ENCODE peak calls at places on chromosomes 2 and 18, in ten cellular contexts. One of them, this sample, is unnamed.

GRCh38 chr18:25349131-25349925 is 2.6 kb downstream of the ZNF521 start:
- DNase-seq in mucosa of descending colon: peak
- DNase-seq in activated T-cell treated with anti-CD3 and anti-CD28 coated beads, Interleukin-2, amount 50 U/mL, for 4 hours: no peak
- DNase-seq in posterior vena cava: peak
- DNase-seq in KBM-7: peak
- DNase-seq in coronary artery: no peak
- DNase-seq in progenitor cell of endocrine pancreas: peak
- DNase-seq in T-helper 17 cell: no peak
- DNase-seq in cardiac muscle cell: peak
- DNase-seq in cardiac fibroblast: peak
- DNase-seq in this sample: peak

GRCh38 chr2:80304522-80304878 is at the start of gene LRRTM1:
- DNase-seq in progenitor cell of endocrine pancreas: peak
- DNase-seq in posterior vena cava: no peak
- DNase-seq in activated T-cell treated with anti-CD3 and anti-CD28 coated beads, Interleukin-2, amount 50 U/mL, for 4 hours: no peak
- DNase-seq in cardiac muscle cell: no peak
- DNase-seq in mucosa of descending colon: no peak
- DNase-seq in cardiac fibroblast: no peak
- DNase-seq in KBM-7: no peak
- DNase-seq in coronary artery: no peak
- DNase-seq in T-helper 17 cell: no peak
- DNase-seq in this sample: no peak

GRCh38 chr18:79715280-79715679 is 35.7 kb downstream of the CTDP1 start:
- DNase-seq in mucosa of descending colon: no peak
- DNase-seq in coronary artery: no peak
- DNase-seq in KBM-7: no peak
- DNase-seq in T-helper 17 cell: no peak
- DNase-seq in cardiac fibroblast: no peak
- DNase-seq in activated T-cell treated with anti-CD3 and anti-CD28 coated beads, Interleukin-2, amount 50 U/mL, for 4 hours: no peak
- DNase-seq in cardiac muscle cell: no peak
- DNase-seq in posterior vena cava: no peak
- DNase-seq in progenitor cell of endocrine pancreas: no peak
- DNase-seq in this sample: no peak

GRCh38 chr18:48639772-48640432 is 101.1 kb downstream of the CTIF start:
- DNase-seq in progenitor cell of endocrine pancreas: no peak
- DNase-seq in T-helper 17 cell: no peak
- DNase-seq in activated T-cell treated with anti-CD3 and anti-CD28 coated beads, Interleukin-2, amount 50 U/mL, for 4 hours: no peak
- DNase-seq in posterior vena cava: no peak
- DNase-seq in cardiac fibroblast: no peak
- DNase-seq in mucosa of descending colon: no peak
- DNase-seq in cardiac muscle cell: no peak
- DNase-seq in coronary artery: no peak
- DNase-seq in KBM-7: peak
- DNase-seq in this sample: no peak

GRCh38 chr2:177332041-177332991 is 60.3 kb upstream of the AGPS start:
- DNase-seq in cardiac muscle cell: peak
- DNase-seq in progenitor cell of endocrine pancreas: peak
- DNase-seq in KBM-7: peak
- DNase-seq in cardiac fibroblast: peak
- DNase-seq in mucosa of descending colon: no peak
- DNase-seq in T-helper 17 cell: no peak
- DNase-seq in coronary artery: no peak
- DNase-seq in posterior vena cava: no peak
- DNase-seq in activated T-cell treated with anti-CD3 and anti-CD28 coated beads, Interleukin-2, amount 50 U/mL, for 4 hours: peak
- DNase-seq in this sample: peak

GRCh38 chr2:30678410-30679137 is 128.7 kb downstream of the CAPN13 start:
- DNase-seq in posterior vena cava: no peak
- DNase-seq in coronary artery: no peak
- DNase-seq in activated T-cell treated with anti-CD3 and anti-CD28 coated beads, Interleukin-2, amount 50 U/mL, for 4 hours: no peak
- DNase-seq in KBM-7: no peak
- DNase-seq in cardiac muscle cell: no peak
- DNase-seq in progenitor cell of endocrine pancreas: no peak
- DNase-seq in T-helper 17 cell: no peak
- DNase-seq in mucosa of descending colon: no peak
- DNase-seq in cardiac fibroblast: no peak
- DNase-seq in this sample: no peak

GRCh38 chr2:225270861-225271260 is 128.6 kb upstream of the NYAP2 start:
- DNase-seq in cardiac fibroblast: peak
- DNase-seq in T-helper 17 cell: no peak
- DNase-seq in mucosa of descending colon: no peak
- DNase-seq in cardiac muscle cell: peak
- DNase-seq in KBM-7: peak
- DNase-seq in progenitor cell of endocrine pancreas: no peak
- DNase-seq in activated T-cell treated with anti-CD3 and anti-CD28 coated beads, Interleukin-2, amount 50 U/mL, for 4 hours: no peak
- DNase-seq in posterior vena cava: no peak
- DNase-seq in coronary artery: no peak
- DNase-seq in this sample: peak

GRCh38 chr2:219644801-219645480 is 17.5 kb downstream of the SLC4A3 start:
- DNase-seq in coronary artery: no peak
- DNase-seq in progenitor cell of endocrine pancreas: no peak
- DNase-seq in KBM-7: no peak
- DNase-seq in cardiac fibroblast: no peak
- DNase-seq in activated T-cell treated with anti-CD3 and anti-CD28 coated beads, Interleukin-2, amount 50 U/mL, for 4 hours: no peak
- DNase-seq in T-helper 17 cell: no peak
- DNase-seq in cardiac muscle cell: peak
- DNase-seq in posterior vena cava: peak
- DNase-seq in mucosa of descending colon: no peak
- DNase-seq in this sample: no peak

GRCh38 chr2:84971799-84972790 is 1.1 kb downstream of the KCMF1 start:
- DNase-seq in activated T-cell treated with anti-CD3 and anti-CD28 coated beads, Interleukin-2, amount 50 U/mL, for 4 hours: peak
- DNase-seq in cardiac fibroblast: peak
- DNase-seq in KBM-7: peak
- DNase-seq in cardiac muscle cell: peak
- DNase-seq in T-helper 17 cell: peak
- DNase-seq in posterior vena cava: peak
- DNase-seq in mucosa of descending colon: peak
- DNase-seq in progenitor cell of endocrine pancreas: peak
- DNase-seq in coronary artery: peak
- DNase-seq in this sample: no peak

GRCh38 chr2:62446491-62446890 is 59.5 kb downstream of the TMEM17 start:
- DNase-seq in coronary artery: no peak
- DNase-seq in cardiac muscle cell: no peak
- DNase-seq in T-helper 17 cell: no peak
- DNase-seq in mucosa of descending colon: no peak
- DNase-seq in progenitor cell of endocrine pancreas: no peak
- DNase-seq in activated T-cell treated with anti-CD3 and anti-CD28 coated beads, Interleukin-2, amount 50 U/mL, for 4 hours: no peak
- DNase-seq in cardiac fibroblast: no peak
- DNase-seq in posterior vena cava: no peak
- DNase-seq in KBM-7: no peak
- DNase-seq in this sample: no peak

GRCh38 chr2:122070241-122070731 is 314.8 kb downstream of the TSN start:
- DNase-seq in cardiac muscle cell: peak
- DNase-seq in coronary artery: no peak
- DNase-seq in KBM-7: no peak
- DNase-seq in cardiac fibroblast: peak
- DNase-seq in posterior vena cava: no peak
- DNase-seq in mucosa of descending colon: no peak
- DNase-seq in activated T-cell treated with anti-CD3 and anti-CD28 coated beads, Interleukin-2, amount 50 U/mL, for 4 hours: no peak
- DNase-seq in progenitor cell of endocrine pancreas: no peak
- DNase-seq in T-helper 17 cell: no peak
- DNase-seq in this sample: no peak

GRCh38 chr18:76691800-76692199 is 130.6 kb upstream of the ZNF236 start:
- DNase-seq in progenitor cell of endocrine pancreas: no peak
- DNase-seq in coronary artery: no peak
- DNase-seq in cardiac fibroblast: peak
- DNase-seq in T-helper 17 cell: no peak
- DNase-seq in posterior vena cava: no peak
- DNase-seq in mucosa of descending colon: no peak
- DNase-seq in cardiac muscle cell: peak
- DNase-seq in activated T-cell treated with anti-CD3 and anti-CD28 coated beads, Interleukin-2, amount 50 U/mL, for 4 hours: no peak
- DNase-seq in KBM-7: no peak
- DNase-seq in this sample: no peak

GRCh38 chr18:48295586-48296311 is 113.4 kb downstream of the ZBTB7C start:
- DNase-seq in activated T-cell treated with anti-CD3 and anti-CD28 coated beads, Interleukin-2, amount 50 U/mL, for 4 hours: no peak
- DNase-seq in T-helper 17 cell: no peak
- DNase-seq in cardiac fibroblast: peak
- DNase-seq in KBM-7: no peak
- DNase-seq in coronary artery: no peak
- DNase-seq in mucosa of descending colon: no peak
- DNase-seq in posterior vena cava: peak
- DNase-seq in cardiac muscle cell: peak
- DNase-seq in progenitor cell of endocrine pancreas: no peak
- DNase-seq in this sample: no peak

GRCh38 chr18:33720133-33720532 is 142.1 kb downstream of the ASXL3 start:
- DNase-seq in cardiac fibroblast: peak
- DNase-seq in posterior vena cava: no peak
- DNase-seq in cardiac muscle cell: peak
- DNase-seq in KBM-7: no peak
- DNase-seq in progenitor cell of endocrine pancreas: no peak
- DNase-seq in T-helper 17 cell: no peak
- DNase-seq in coronary artery: no peak
- DNase-seq in activated T-cell treated with anti-CD3 and anti-CD28 coated beads, Interleukin-2, amount 50 U/mL, for 4 hours: no peak
- DNase-seq in mucosa of descending colon: no peak
- DNase-seq in this sample: no peak

GRCh38 chr2:222689322-222689721 is 17.9 kb downstream of the MOGAT1 start:
- DNase-seq in mucosa of descending colon: no peak
- DNase-seq in T-helper 17 cell: no peak
- DNase-seq in activated T-cell treated with anti-CD3 and anti-CD28 coated beads, Interleukin-2, amount 50 U/mL, for 4 hours: no peak
- DNase-seq in posterior vena cava: no peak
- DNase-seq in KBM-7: no peak
- DNase-seq in progenitor cell of endocrine pancreas: no peak
- DNase-seq in coronary artery: no peak
- DNase-seq in cardiac muscle cell: no peak
- DNase-seq in cardiac fibroblast: no peak
- DNase-seq in this sample: no peak

GRCh38 chr2:234969329-234970157 is 17.7 kb downstream of the SH3BP4 start:
- DNase-seq in T-helper 17 cell: no peak
- DNase-seq in posterior vena cava: peak
- DNase-seq in mucosa of descending colon: no peak
- DNase-seq in coronary artery: no peak
- DNase-seq in activated T-cell treated with anti-CD3 and anti-CD28 coated beads, Interleukin-2, amount 50 U/mL, for 4 hours: no peak
- DNase-seq in KBM-7: no peak
- DNase-seq in cardiac fibroblast: no peak
- DNase-seq in progenitor cell of endocrine pancreas: no peak
- DNase-seq in cardiac muscle cell: no peak
- DNase-seq in this sample: no peak

GRCh38 chr18:9147440-9148238 is 11.1 kb downstream of the ANKRD12 start:
- DNase-seq in activated T-cell treated with anti-CD3 and anti-CD28 coated beads, Interleukin-2, amount 50 U/mL, for 4 hours: no peak
- DNase-seq in mucosa of descending colon: no peak
- DNase-seq in posterior vena cava: no peak
- DNase-seq in KBM-7: peak
- DNase-seq in progenitor cell of endocrine pancreas: no peak
- DNase-seq in cardiac fibroblast: peak
- DNase-seq in T-helper 17 cell: no peak
- DNase-seq in coronary artery: no peak
- DNase-seq in cardiac muscle cell: peak
- DNase-seq in this sample: peak

GRCh38 chr2:207256476-207257207 is 90.9 kb upstream of the KLF7 start:
- DNase-seq in posterior vena cava: no peak
- DNase-seq in activated T-cell treated with anti-CD3 and anti-CD28 coated beads, Interleukin-2, amount 50 U/mL, for 4 hours: no peak
- DNase-seq in coronary artery: no peak
- DNase-seq in KBM-7: no peak
- DNase-seq in mucosa of descending colon: no peak
- DNase-seq in cardiac muscle cell: peak
- DNase-seq in T-helper 17 cell: no peak
- DNase-seq in progenitor cell of endocrine pancreas: no peak
- DNase-seq in cardiac fibroblast: peak
- DNase-seq in this sample: no peak

GRCh38 chr18:60146220-60146960 is 226.2 kb downstream of the MC4R start:
- DNase-seq in T-helper 17 cell: no peak
- DNase-seq in posterior vena cava: no peak
- DNase-seq in KBM-7: no peak
- DNase-seq in activated T-cell treated with anti-CD3 and anti-CD28 coated beads, Interleukin-2, amount 50 U/mL, for 4 hours: no peak
- DNase-seq in coronary artery: no peak
- DNase-seq in cardiac fibroblast: peak
- DNase-seq in cardiac muscle cell: no peak
- DNase-seq in progenitor cell of endocrine pancreas: no peak
- DNase-seq in mucosa of descending colon: no peak
- DNase-seq in this sample: no peak

GRCh38 chr2:73851274-73851673 is 22.5 kb downstream of the STAMBP start:
- DNase-seq in KBM-7: peak
- DNase-seq in T-helper 17 cell: no peak
- DNase-seq in posterior vena cava: no peak
- DNase-seq in cardiac fibroblast: no peak
- DNase-seq in activated T-cell treated with anti-CD3 and anti-CD28 coated beads, Interleukin-2, amount 50 U/mL, for 4 hours: no peak
- DNase-seq in cardiac muscle cell: peak
- DNase-seq in coronary artery: no peak
- DNase-seq in progenitor cell of endocrine pancreas: no peak
- DNase-seq in mucosa of descending colon: peak
- DNase-seq in this sample: no peak

GRCh38 chr2:54559593-54560145 is 103.5 kb downstream of the SPTBN1 start:
- DNase-seq in coronary artery: no peak
- DNase-seq in cardiac fibroblast: peak
- DNase-seq in activated T-cell treated with anti-CD3 and anti-CD28 coated beads, Interleukin-2, amount 50 U/mL, for 4 hours: no peak
- DNase-seq in KBM-7: peak
- DNase-seq in mucosa of descending colon: no peak
- DNase-seq in T-helper 17 cell: no peak
- DNase-seq in posterior vena cava: no peak
- DNase-seq in cardiac muscle cell: peak
- DNase-seq in progenitor cell of endocrine pancreas: no peak
- DNase-seq in this sample: no peak

GRCh38 chr2:18626256-18626668 is 36.9 kb upstream of the NT5C1B start:
- DNase-seq in KBM-7: no peak
- DNase-seq in progenitor cell of endocrine pancreas: no peak
- DNase-seq in posterior vena cava: no peak
- DNase-seq in T-helper 17 cell: no peak
- DNase-seq in cardiac fibroblast: peak
- DNase-seq in mucosa of descending colon: no peak
- DNase-seq in coronary artery: no peak
- DNase-seq in cardiac muscle cell: peak
- DNase-seq in activated T-cell treated with anti-CD3 and anti-CD28 coated beads, Interleukin-2, amount 50 U/mL, for 4 hours: no peak
- DNase-seq in this sample: no peak

GRCh38 chr2:128469875-128470274 is 151.2 kb upstream of the HS6ST1 start:
- DNase-seq in activated T-cell treated with anti-CD3 and anti-CD28 coated beads, Interleukin-2, amount 50 U/mL, for 4 hours: no peak
- DNase-seq in posterior vena cava: no peak
- DNase-seq in progenitor cell of endocrine pancreas: no peak
- DNase-seq in coronary artery: no peak
- DNase-seq in KBM-7: no peak
- DNase-seq in cardiac fibroblast: no peak
- DNase-seq in cardiac muscle cell: no peak
- DNase-seq in T-helper 17 cell: no peak
- DNase-seq in mucosa of descending colon: no peak
- DNase-seq in this sample: no peak

GRCh38 chr18:79326413-79327198 is 69.1 kb upstream of the NFATC1 start:
- DNase-seq in cardiac muscle cell: no peak
- DNase-seq in KBM-7: no peak
- DNase-seq in coronary artery: no peak
- DNase-seq in progenitor cell of endocrine pancreas: no peak
- DNase-seq in T-helper 17 cell: no peak
- DNase-seq in activated T-cell treated with anti-CD3 and anti-CD28 coated beads, Interleukin-2, amount 50 U/mL, for 4 hours: no peak
- DNase-seq in cardiac fibroblast: peak
- DNase-seq in posterior vena cava: no peak
- DNase-seq in mucosa of descending colon: no peak
- DNase-seq in this sample: peak